ENCODE peak calls at places on chromosomes 5 and 9, in four cellular contexts. One of them, this sample, is unnamed.

GRCh38 chr5:145471026-145471425 is 364.1 kb downstream of the PRELID2 start:
- DNase-seq in AG04449: no peak
- DNase-seq in nucleus accumbens: no peak
- DNase-seq in DMS 273 treated with DMSO at 0.1 percent for 48 hours: no peak
- DNase-seq in this sample: no peak

GRCh38 chr9:131758972-131759647 is 19.2 kb upstream of the RAPGEF1 start:
- DNase-seq in AG04449: no peak
- DNase-seq in nucleus accumbens: no peak
- DNase-seq in DMS 273 treated with DMSO at 0.1 percent for 48 hours: peak
- DNase-seq in this sample: no peak

GRCh38 chr5:41517909-41518308 is 7.5 kb upstream of the PLCXD3 start:
- DNase-seq in AG04449: no peak
- DNase-seq in nucleus accumbens: no peak
- DNase-seq in DMS 273 treated with DMSO at 0.1 percent for 48 hours: no peak
- DNase-seq in this sample: no peak

GRCh38 chr5:150778517-150779396 is at the start of gene SMIM3:
- DNase-seq in AG04449: no peak
- DNase-seq in nucleus accumbens: peak
- DNase-seq in DMS 273 treated with DMSO at 0.1 percent for 48 hours: no peak
- DNase-seq in this sample: peak

GRCh38 chr9:70427161-70427945 is 12.9 kb upstream of the KLF9 start:
- DNase-seq in AG04449: no peak
- DNase-seq in nucleus accumbens: no peak
- DNase-seq in DMS 273 treated with DMSO at 0.1 percent for 48 hours: no peak
- DNase-seq in this sample: no peak

GRCh38 chr5:78964889-78965288 is 20.2 kb downstream of the ARSB start:
- DNase-seq in AG04449: no peak
- DNase-seq in nucleus accumbens: no peak
- DNase-seq in DMS 273 treated with DMSO at 0.1 percent for 48 hours: peak
- DNase-seq in this sample: peak

GRCh38 chr5:35657877-35658276 is 40.2 kb downstream of the SPEF2 start:
- DNase-seq in AG04449: no peak
- DNase-seq in nucleus accumbens: no peak
- DNase-seq in DMS 273 treated with DMSO at 0.1 percent for 48 hours: no peak
- DNase-seq in this sample: no peak

GRCh38 chr5:127373858-127374491 is 83.4 kb downstream of the MEGF10 start:
- DNase-seq in AG04449: no peak
- DNase-seq in nucleus accumbens: no peak
- DNase-seq in DMS 273 treated with DMSO at 0.1 percent for 48 hours: no peak
- DNase-seq in this sample: no peak

GRCh38 chr5:36177715-36178556 is 26.0 kb downstream of the SKP2 start:
- DNase-seq in AG04449: no peak
- DNase-seq in nucleus accumbens: no peak
- DNase-seq in DMS 273 treated with DMSO at 0.1 percent for 48 hours: peak
- DNase-seq in this sample: no peak

GRCh38 chr9:77766587-77766986 is 118.5 kb upstream of the GNA14 start:
- DNase-seq in AG04449: no peak
- DNase-seq in nucleus accumbens: no peak
- DNase-seq in DMS 273 treated with DMSO at 0.1 percent for 48 hours: no peak
- DNase-seq in this sample: no peak

GRCh38 chr9:95785209-95785608 is 90.3 kb upstream of the ERCC6L2 start:
- DNase-seq in AG04449: no peak
- DNase-seq in nucleus accumbens: no peak
- DNase-seq in DMS 273 treated with DMSO at 0.1 percent for 48 hours: no peak
- DNase-seq in this sample: no peak

GRCh38 chr9:98491778-98492177 is 217.0 kb downstream of the GABBR2 start:
- DNase-seq in AG04449: peak
- DNase-seq in nucleus accumbens: no peak
- DNase-seq in DMS 273 treated with DMSO at 0.1 percent for 48 hours: no peak
- DNase-seq in this sample: peak

GRCh38 chr5:107104774-107105050 is 566.0 kb downstream of the EFNA5 start:
- DNase-seq in AG04449: no peak
- DNase-seq in nucleus accumbens: no peak
- DNase-seq in DMS 273 treated with DMSO at 0.1 percent for 48 hours: no peak
- DNase-seq in this sample: no peak

GRCh38 chr5:6365142-6365976 is 13.0 kb downstream of the MED10 start:
- DNase-seq in AG04449: no peak
- DNase-seq in nucleus accumbens: no peak
- DNase-seq in DMS 273 treated with DMSO at 0.1 percent for 48 hours: no peak
- DNase-seq in this sample: peak

GRCh38 chr9:113220467-113221002 is 542 bp downstream of the FKBP15 start:
- DNase-seq in AG04449: no peak
- DNase-seq in nucleus accumbens: no peak
- DNase-seq in DMS 273 treated with DMSO at 0.1 percent for 48 hours: no peak
- DNase-seq in this sample: no peak

GRCh38 chr5:33180900-33181299 is 259.9 kb upstream of the TARS1 start:
- DNase-seq in AG04449: peak
- DNase-seq in nucleus accumbens: no peak
- DNase-seq in DMS 273 treated with DMSO at 0.1 percent for 48 hours: no peak
- DNase-seq in this sample: no peak

GRCh38 chr5:150619359-150620230 is 20.9 kb upstream of the SYNPO start:
- DNase-seq in AG04449: no peak
- DNase-seq in nucleus accumbens: no peak
- DNase-seq in DMS 273 treated with DMSO at 0.1 percent for 48 hours: no peak
- DNase-seq in this sample: no peak

GRCh38 chr9:23220957-23221356 is 605.1 kb downstream of the ELAVL2 start:
- DNase-seq in AG04449: no peak
- DNase-seq in nucleus accumbens: no peak
- DNase-seq in DMS 273 treated with DMSO at 0.1 percent for 48 hours: no peak
- DNase-seq in this sample: no peak

GRCh38 chr5:115487168-115487567 is 57.4 kb downstream of the FEM1C start:
- DNase-seq in AG04449: no peak
- DNase-seq in nucleus accumbens: no peak
- DNase-seq in DMS 273 treated with DMSO at 0.1 percent for 48 hours: no peak
- DNase-seq in this sample: no peak

GRCh38 chr9:18442629-18443491 is 31.1 kb upstream of the ADAMTSL1 start:
- DNase-seq in AG04449: no peak
- DNase-seq in nucleus accumbens: peak
- DNase-seq in DMS 273 treated with DMSO at 0.1 percent for 48 hours: peak
- DNase-seq in this sample: peak

GRCh38 chr5:89010512-89010911 is 127.5 kb upstream of the MEF2C start:
- DNase-seq in AG04449: no peak
- DNase-seq in nucleus accumbens: no peak
- DNase-seq in DMS 273 treated with DMSO at 0.1 percent for 48 hours: no peak
- DNase-seq in this sample: no peak

GRCh38 chr9:135939351-135940265 is 21.6 kb downstream of the UBAC1 start:
- DNase-seq in AG04449: no peak
- DNase-seq in nucleus accumbens: no peak
- DNase-seq in DMS 273 treated with DMSO at 0.1 percent for 48 hours: no peak
- DNase-seq in this sample: no peak

GRCh38 chr5:128021411-128021810 is 62.2 kb upstream of the SLC12A2 start:
- DNase-seq in AG04449: no peak
- DNase-seq in nucleus accumbens: no peak
- DNase-seq in DMS 273 treated with DMSO at 0.1 percent for 48 hours: no peak
- DNase-seq in this sample: no peak

GRCh38 chr9:126687868-126688503 is 74.3 kb downstream of the LMX1B start:
- DNase-seq in AG04449: no peak
- DNase-seq in nucleus accumbens: no peak
- DNase-seq in DMS 273 treated with DMSO at 0.1 percent for 48 hours: no peak
- DNase-seq in this sample: no peak

GRCh38 chr9:127130661-127131538 is 8.5 kb upstream of the ANGPTL2 start:
- DNase-seq in AG04449: peak
- DNase-seq in nucleus accumbens: no peak
- DNase-seq in DMS 273 treated with DMSO at 0.1 percent for 48 hours: peak
- DNase-seq in this sample: peak

GRCh38 chr5:132267166-132267739 is 9.8 kb downstream of the PDLIM4 start:
- DNase-seq in AG04449: no peak
- DNase-seq in nucleus accumbens: no peak
- DNase-seq in DMS 273 treated with DMSO at 0.1 percent for 48 hours: no peak
- DNase-seq in this sample: no peak

GRCh38 chr9:75962186-75963036 is 71.9 kb downstream of the PCSK5 start:
- DNase-seq in AG04449: no peak
- DNase-seq in nucleus accumbens: peak
- DNase-seq in DMS 273 treated with DMSO at 0.1 percent for 48 hours: no peak
- DNase-seq in this sample: no peak

GRCh38 chr9:76371901-76372300 is 22.3 kb downstream of the RFK start:
- DNase-seq in AG04449: no peak
- DNase-seq in nucleus accumbens: no peak
- DNase-seq in DMS 273 treated with DMSO at 0.1 percent for 48 hours: no peak
- DNase-seq in this sample: no peak

GRCh38 chr5:64140018-64140417 is 25.6 kb upstream of the RNF180 start:
- DNase-seq in AG04449: no peak
- DNase-seq in nucleus accumbens: no peak
- DNase-seq in DMS 273 treated with DMSO at 0.1 percent for 48 hours: no peak
- DNase-seq in this sample: no peak

GRCh38 chr5:109177782-109178181 is 232.0 kb downstream of the PJA2 start:
- DNase-seq in AG04449: no peak
- DNase-seq in nucleus accumbens: no peak
- DNase-seq in DMS 273 treated with DMSO at 0.1 percent for 48 hours: no peak
- DNase-seq in this sample: no peak

GRCh38 chr9:764105-764524 is 77.4 kb upstream of the DMRT1 start:
- DNase-seq in AG04449: no peak
- DNase-seq in nucleus accumbens: no peak
- DNase-seq in DMS 273 treated with DMSO at 0.1 percent for 48 hours: peak
- DNase-seq in this sample: peak

GRCh38 chr9:133615101-133615896 is 6.1 kb upstream of the FAM163B start:
- DNase-seq in AG04449: no peak
- DNase-seq in nucleus accumbens: no peak
- DNase-seq in DMS 273 treated with DMSO at 0.1 percent for 48 hours: no peak
- DNase-seq in this sample: no peak